ENCODE peak calls at places on chromosomes 7 and 10, in eight cellular contexts. G is spleen, M is H54, J is transverse colon, X is ovary, S is esophagus muscularis mucosa, T is uterus, Z is right lobe of liver. W is an unnamed sample.

GRCh38 chr10:132263866-132264265 is 43.9 kb downstream of the STK32C start:
- DNase-seq in T (no peak), S (no peak), J (no peak), X (no peak), M (no peak), Z (no peak), G (peak; percentile 25), W (no peak)

GRCh38 chr10:13346280-13346819 is 1.7 kb downstream of the SEPHS1 start:
- DNase-seq in G (no peak), T (peak; percentile 73), Z (no peak), M (no peak), J (peak; percentile 25), X (peak; percentile 30), S (no peak), W (no peak)

GRCh38 chr10:119177708-119178370 is 773 bp downstream of the PRDX3 start:
- DNase-seq in X (no peak), S (no peak), Z (no peak), M (no peak), G (no peak), J (no peak), T (no peak), W (no peak)

GRCh38 chr10:37634351-37634880 is 223.0 kb downstream of the ZNF248 start:
- DNase-seq in G (no peak), J (no peak), Z (no peak), M (no peak), T (no peak), S (no peak), X (no peak), W (no peak)

GRCh38 chr7:126972571-126972970 is 280.2 kb downstream of the GRM8 start:
- DNase-seq in Z (no peak), S (no peak), T (no peak), X (no peak), G (no peak), M (no peak), J (no peak), W (no peak)

GRCh38 chr10:79442171-79443040 is 3.0 kb downstream of the ZCCHC24 start:
- DNase-seq in X (peak; percentile 12), T (no peak), Z (no peak), S (no peak), G (peak; percentile 72), J (no peak), M (no peak), W (no peak)

GRCh38 chr10:110535958-110536891 is 31.3 kb upstream of the SMC3 start:
- DNase-seq in Z (peak; percentile 31), M (peak; percentile 53), G (peak; percentile 76), J (peak; percentile 36), X (no peak), S (peak; percentile 86), T (no peak), W (no peak)

GRCh38 chr10:30538086-30538485 is 91.5 kb downstream of the LYZL2 start:
- DNase-seq in G (no peak), M (peak; percentile 25), S (no peak), X (no peak), Z (no peak), T (no peak), J (no peak), W (no peak)

GRCh38 chr7:73740212-73740611 is 1.6 kb upstream of the ABHD11 start:
- DNase-seq in Z (no peak), T (no peak), J (no peak), X (no peak), G (no peak), S (no peak), M (no peak), W (no peak)

GRCh38 chr7:74430961-74431466 is 22.7 kb upstream of the GTF2IRD1 start:
- DNase-seq in G (no peak), M (no peak), T (no peak), S (no peak), Z (no peak), X (no peak), J (no peak), W (no peak)

GRCh38 chr7:129433823-129434171 is 435 bp upstream of the STRIP2 start:
- DNase-seq in Z (no peak), M (peak; percentile 58), G (no peak), S (no peak), T (no peak), J (no peak), X (no peak), W (no peak)

GRCh38 chr10:97752956-97753355 is 16.0 kb downstream of the ZFYVE27 start:
- DNase-seq in S (no peak), X (no peak), J (no peak), Z (no peak), G (peak; percentile 67), T (no peak), M (no peak), W (no peak)

GRCh38 chr7:70743531-70743930 is 388.4 kb upstream of the GALNT17 start:
- DNase-seq in X (no peak), Z (no peak), M (no peak), J (no peak), T (no peak), S (no peak), G (no peak), W (no peak)

GRCh38 chr10:92573091-92573797 is 649 bp downstream of the IDE start:
- DNase-seq in S (no peak), X (peak; percentile 12), G (peak; percentile 80), T (peak; percentile 24), J (peak; percentile 38), M (no peak), Z (peak; percentile 67), W (no peak)

GRCh38 chr7:152872061-152872744 is 112.7 kb downstream of the ACTR3B start:
- DNase-seq in X (no peak), Z (no peak), J (no peak), G (no peak), S (no peak), M (no peak), T (no peak), W (no peak)

GRCh38 chr7:33243319-33243881 is 114.0 kb downstream of the BBS9 start:
- DNase-seq in J (no peak), X (no peak), S (no peak), Z (no peak), G (no peak), T (no peak), M (peak; percentile 8), W (no peak)

GRCh38 chr7:152868122-152869040 is 108.8 kb downstream of the ACTR3B start:
- DNase-seq in X (no peak), G (no peak), Z (no peak), S (no peak), M (no peak), J (no peak), T (no peak), W (no peak)

GRCh38 chr10:112393827-112394226 is 19.9 kb downstream of the ACSL5 start:
- DNase-seq in S (no peak), X (no peak), J (no peak), T (no peak), M (no peak), Z (no peak), G (no peak), W (no peak)

DNA sequence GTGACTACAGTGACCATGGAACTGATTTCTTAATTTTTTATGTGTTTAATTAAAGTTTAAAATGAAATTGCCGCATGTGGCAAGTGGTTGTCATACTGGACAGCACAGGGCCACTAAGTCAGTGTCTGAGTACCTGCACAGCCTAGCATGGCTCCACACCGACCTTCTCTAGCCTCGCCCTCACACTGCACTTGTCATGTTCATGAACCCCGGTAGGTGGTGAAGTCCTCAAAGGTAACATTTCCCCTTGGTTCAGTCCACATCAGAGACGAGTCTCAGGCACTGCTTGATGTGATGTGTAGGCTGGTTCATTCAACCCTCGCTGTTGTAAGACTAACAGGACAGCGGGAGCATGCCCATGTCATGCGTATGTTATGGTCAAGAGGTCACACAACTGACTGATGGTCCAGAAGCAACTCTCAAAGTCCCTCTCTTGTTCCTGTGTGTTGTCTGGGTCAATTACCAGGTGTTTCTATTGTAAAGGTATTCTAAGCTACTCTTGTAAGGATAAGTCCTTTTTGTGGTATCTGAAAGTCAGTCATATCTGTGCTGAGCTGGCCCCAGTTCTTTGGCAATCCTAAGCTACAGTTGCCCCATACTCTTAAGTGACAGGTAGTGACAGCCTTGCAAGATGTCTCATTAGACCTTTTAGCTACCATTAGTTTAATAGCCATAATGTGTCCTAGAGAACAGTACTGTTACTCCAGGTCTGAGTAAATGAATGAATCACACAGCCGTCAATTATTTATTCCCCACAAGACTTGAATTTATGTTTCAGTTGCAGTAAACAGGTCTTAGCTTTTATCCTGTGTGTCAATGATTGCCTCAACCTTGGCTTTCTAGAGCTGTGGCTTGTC is 32.9 kb upstream of the ZC3HAV1L start:
- DNase-seq in X (no peak), J (no peak), T (no peak), G (no peak), M (no peak), S (no peak), Z (no peak), W (no peak)
- TF ChIP-seq POLR2A in X (no peak), J (no peak), T (no peak), G (no peak), M (no peak), S (no peak), Z (no peak), W (peak; percentile 29)

DNA sequence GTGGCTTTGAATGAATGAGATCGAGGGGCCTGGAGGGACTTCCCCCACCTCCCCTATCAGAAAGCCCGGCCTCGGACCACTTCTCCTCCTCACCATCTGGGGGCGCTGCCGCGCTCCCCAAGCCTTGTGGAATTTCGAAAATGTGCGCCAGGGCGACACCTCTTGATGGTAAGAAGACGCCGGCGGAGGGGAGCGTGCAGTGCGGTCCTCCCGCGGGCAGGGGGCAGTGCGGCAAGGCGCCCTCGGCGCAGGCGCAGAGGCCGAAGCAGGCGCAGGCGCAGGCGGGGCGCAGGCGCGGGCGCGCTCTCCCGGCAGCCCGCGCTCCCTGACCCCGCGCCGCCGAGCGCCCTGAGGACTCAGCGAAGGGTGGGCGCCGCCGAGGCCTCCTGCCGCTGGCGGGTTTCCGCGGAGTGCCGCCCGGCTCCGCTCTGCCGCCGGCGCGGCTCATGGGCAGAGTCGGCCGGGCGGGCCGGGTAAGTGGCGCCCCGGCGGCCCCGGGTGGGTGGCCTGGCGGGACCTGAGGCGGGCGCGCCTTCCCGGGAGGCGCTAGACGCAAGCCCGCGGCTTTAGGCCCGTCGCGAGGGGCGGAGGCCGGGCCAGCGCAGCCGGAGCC is at the start of gene RBM17:
- DNase-seq in S (peak; percentile 99), X (peak; percentile 95), J (peak; percentile 96), G (peak; percentile 99), T (peak; percentile 97), M (peak; percentile 70), Z (peak; percentile 96), W (peak; percentile 85)
- TF ChIP-seq POLR2A in S (no peak), X (peak; percentile 52), J (no peak), G (no peak), T (peak; percentile 57), M (peak; percentile 66), Z (peak; percentile 86), W (peak; percentile 43)

GRCh38 chr7:116259821-116260440 is 49.6 kb downstream of the TES start:
- DNase-seq in X (no peak), S (no peak), T (no peak), G (no peak), J (no peak), M (no peak), Z (no peak), W (no peak)
- TF ChIP-seq POLR2A in X (no peak), S (no peak), T (no peak), G (no peak), J (no peak), M (no peak), Z (no peak), W (no peak)

DNA sequence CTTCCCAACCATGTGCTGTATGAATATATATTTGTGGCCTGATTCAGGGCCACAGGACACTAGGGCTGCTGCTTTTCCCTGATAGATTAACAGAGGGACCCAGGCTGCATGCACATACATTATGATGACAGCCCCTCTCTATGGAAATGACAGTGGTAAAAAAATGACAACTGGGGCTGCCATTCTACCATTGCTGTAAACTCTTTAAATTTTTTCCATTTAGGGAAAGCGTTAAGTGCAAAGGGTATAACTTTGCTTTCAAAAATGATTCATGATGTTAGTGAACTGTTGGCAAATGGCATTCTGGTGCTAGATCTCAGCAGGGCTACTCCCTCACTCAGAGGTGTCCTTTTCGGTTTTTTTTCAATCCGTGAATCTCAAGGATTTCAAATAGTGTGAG is 4.2 kb downstream of the CTBP2 start:
- DNase-seq in X (no peak), G (no peak), M (no peak), Z (no peak), J (no peak), T (no peak), S (no peak), W (no peak)
- TF ChIP-seq POLR2A in X (no peak), G (no peak), M (no peak), Z (no peak), J (no peak), T (no peak), S (no peak), W (no peak)

W was measured in GM12891.